ENCODE peak calls at places on chromosomes 11 and 22, in four cellular contexts. N is cardiac fibroblast, U is mesothelial cell of epicardium, W is pancreas. O is an unnamed sample.

GRCh38 chr11:90614318-90614717 is 391.5 kb upstream of the CHORDC1 start:
- DNase-seq in U (no peak), W (no peak), N (no peak), O (no peak)

GRCh38 chr11:59710136-59710847 is 3.4 kb downstream of the OR10V1 start:
- DNase-seq in U (no peak), W (no peak), N (no peak), O (no peak)

GRCh38 chr11:10522921-10523320 is 18.1 kb downstream of the RNF141 start:
- DNase-seq in W (no peak), N (no peak), U (no peak), O (no peak)

GRCh38 chr11:127994736-127995135 is 592.6 kb downstream of the ETS1 start:
- DNase-seq in W (no peak), N (peak), U (no peak), O (no peak)

GRCh38 chr11:19953909-19954308 is 206.4 kb downstream of the DBX1 start:
- DNase-seq in W (no peak), N (peak), U (no peak), O (no peak)

GRCh38 chr11:76284161-76284560 is 77.9 kb upstream of the WNT11 start:
- DNase-seq in W (no peak), N (no peak), U (no peak), O (no peak)

GRCh38 chr11:102788334-102789035 is 8.1 kb upstream of the MMP10 start:
- DNase-seq in N (no peak), W (no peak), U (no peak), O (no peak)

GRCh38 chr11:45573728-45574127 is 91.7 kb downstream of the CHST1 start:
- DNase-seq in W (no peak), U (no peak), N (no peak), O (no peak)

GRCh38 chr22:30600925-30601324 is 6.0 kb upstream of the TCN2 start:
- DNase-seq in W (no peak), N (no peak), U (no peak), O (no peak)

GRCh38 chr11:8265681-8266241 is 2.1 kb upstream of the LMO1 start:
- DNase-seq in N (no peak), W (no peak), U (peak), O (no peak)

GRCh38 chr11:57335343-57336110 is at the start of gene SSRP1:
- DNase-seq in U (peak), N (peak), W (peak), O (peak)

GRCh38 chr11:1749787-1750351 is 526 bp downstream of the IFITM10 start:
- DNase-seq in N (peak), U (no peak), W (peak), O (no peak)

GRCh38 chr11:134244593-134244992 is 8.6 kb downstream of the THYN1 start:
- DNase-seq in U (no peak), W (no peak), N (peak), O (no peak)

GRCh38 chr11:77074205-77074604 is 7.4 kb downstream of the CAPN5 start:
- DNase-seq in U (no peak), W (peak), N (no peak), O (no peak)

GRCh38 chr11:36455658-36456111 is 54.4 kb downstream of the TRAF6 start:
- DNase-seq in W (peak), U (no peak), N (peak), O (peak)

GRCh38 chr11:45052361-45052760 is 94.1 kb upstream of the PRDM11 start:
- DNase-seq in N (no peak), W (no peak), U (no peak), O (no peak)

GRCh38 chr22:24727218-24727851 is 47.2 kb downstream of the PIWIL3 start:
- DNase-seq in W (no peak), N (peak), U (no peak), O (no peak)

GRCh38 chr11:9362393-9362863 is 22.0 kb upstream of the IPO7 start:
- DNase-seq in W (no peak), N (no peak), U (no peak), O (no peak)

GRCh38 chr11:129533395-129533794 is 157.7 kb downstream of the BARX2 start:
- DNase-seq in U (no peak), N (no peak), W (no peak), O (no peak)

GRCh38 chr11:12075822-12076821 is 34.3 kb upstream of the MICAL2 start:
- DNase-seq in N (peak), W (no peak), U (no peak), O (no peak)

GRCh38 chr11:29173660-29174062 is 843.2 kb downstream of the KCNA4 start:
- DNase-seq in U (no peak), N (peak), W (no peak), O (no peak)

GRCh38 chr11:128576555-128576954 is 10.8 kb downstream of the ETS1 start:
- DNase-seq in U (no peak), W (no peak), N (no peak), O (no peak)

GRCh38 chr22:44862981-44863860 is 110.8 kb downstream of the ARHGAP8 start:
- DNase-seq in N (no peak), W (peak), U (no peak), O (no peak)

GRCh38 chr11:66976048-66976467 is 954 bp downstream of the C11orf86 start:
- DNase-seq in W (no peak), N (peak), U (peak), O (no peak)

GRCh38 chr11:60844870-60845221 is 2.9 kb downstream of the CCDC86 start:
- DNase-seq in W (no peak), U (no peak), N (no peak), O (no peak)

GRCh38 chr11:69413015-69413801 is 68.3 kb upstream of the LINC01488 start:
- DNase-seq in U (no peak), N (no peak), W (no peak), O (no peak)

GRCh38 chr11:12502041-12502440 is 124.7 kb downstream of the PARVA start:
- DNase-seq in U (no peak), N (no peak), W (no peak), O (no peak)

GRCh38 chr11:19890308-19890707 is 177.7 kb downstream of the NAV2 start:
- DNase-seq in U (no peak), W (no peak), N (peak), O (no peak)

GRCh38 chr11:4095509-4096230 is 1.1 kb downstream of the RRM1 start:
- DNase-seq in W (no peak), N (peak), U (no peak), O (no peak)
- TF ChIP-seq CTCF in W (no peak), N (no peak), U (no peak), O (peak)

DNA sequence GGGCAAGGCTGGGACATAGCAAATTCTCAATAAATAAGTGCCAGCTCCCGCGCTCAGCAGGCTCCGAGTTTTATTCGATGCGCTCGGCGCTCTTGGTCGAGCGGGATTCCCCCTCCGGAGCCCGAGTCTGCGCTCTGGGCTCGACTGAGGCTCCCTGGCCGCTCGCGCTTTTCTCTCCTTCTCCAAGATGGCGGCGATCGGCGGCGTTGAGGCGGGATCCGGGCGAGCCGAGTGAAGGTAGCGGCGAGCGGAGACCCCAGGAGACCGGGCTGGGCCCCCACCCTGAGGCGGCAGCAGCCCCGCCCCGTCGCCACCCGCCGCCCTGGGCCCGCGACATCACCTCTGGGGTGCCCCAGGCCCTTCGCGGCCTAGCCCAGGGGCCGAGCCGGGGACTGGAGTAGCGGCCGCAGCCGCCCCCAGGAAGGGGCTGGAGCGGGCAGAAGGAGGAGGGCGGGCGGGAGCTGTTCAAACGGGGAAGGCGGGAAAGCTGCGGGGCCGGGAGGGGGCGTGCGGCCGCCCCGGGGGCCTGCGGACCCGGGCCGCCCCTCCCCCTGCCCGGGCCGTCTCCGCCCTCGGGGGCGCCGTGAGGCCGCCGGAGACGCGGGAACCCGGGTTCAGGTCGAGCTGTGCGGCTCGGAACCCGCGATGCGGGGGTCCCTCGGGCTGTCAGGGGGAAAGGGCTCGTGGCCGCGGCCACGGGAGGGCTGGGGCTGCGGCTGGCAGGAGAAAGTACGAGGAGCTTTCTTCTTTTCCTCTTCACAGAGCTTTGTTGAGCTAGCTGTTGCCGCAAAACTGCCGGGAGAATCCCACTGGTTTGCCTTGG is at the start of gene HMGXB4:
- DNase-seq in W (peak), N (peak), U (peak), O (peak)
- TF ChIP-seq CTCF in W (no peak), N (no peak), U (no peak), O (no peak)

DNA sequence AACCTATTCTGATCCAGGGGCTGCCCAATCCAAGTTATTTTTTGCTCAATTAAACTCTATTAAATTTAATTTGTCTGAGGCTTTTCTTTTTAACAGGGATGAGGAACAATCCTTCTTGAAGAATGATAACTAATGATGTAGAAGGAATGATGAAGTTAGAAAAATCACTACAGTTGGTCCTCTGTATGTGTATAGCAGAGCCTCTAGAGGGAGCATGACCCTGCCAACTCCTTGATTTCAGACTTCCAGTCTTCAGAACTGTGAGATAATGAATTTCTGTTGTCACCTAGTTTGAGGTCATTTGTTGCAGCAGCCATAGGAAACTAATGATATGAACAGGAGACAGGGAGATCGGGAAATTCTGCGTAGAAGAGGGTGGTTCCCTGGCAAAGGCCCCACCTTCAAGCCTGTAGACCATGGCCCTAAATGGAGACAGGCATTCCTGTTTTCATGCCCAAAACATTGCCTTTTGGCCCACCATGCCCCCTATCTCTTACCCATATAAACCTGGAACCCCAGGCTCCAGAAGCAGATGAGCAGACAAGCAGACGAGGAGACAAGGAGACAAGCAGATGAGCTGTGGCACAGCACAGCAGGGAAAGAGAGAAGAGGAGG is 7.7 kb upstream of the QSER1 start:
- DNase-seq in U (no peak), W (no peak), N (peak), O (no peak)
- TF ChIP-seq CTCF in U (no peak), W (no peak), N (peak), O (no peak)

GRCh38 chr11:117180661-117181585 is 2.4 kb downstream of the SIDT2 start:
- DNase-seq in N (peak), W (peak), U (peak), O (peak)
- TF ChIP-seq CTCF in N (peak), W (peak), U (no peak), O (peak)

DNA sequence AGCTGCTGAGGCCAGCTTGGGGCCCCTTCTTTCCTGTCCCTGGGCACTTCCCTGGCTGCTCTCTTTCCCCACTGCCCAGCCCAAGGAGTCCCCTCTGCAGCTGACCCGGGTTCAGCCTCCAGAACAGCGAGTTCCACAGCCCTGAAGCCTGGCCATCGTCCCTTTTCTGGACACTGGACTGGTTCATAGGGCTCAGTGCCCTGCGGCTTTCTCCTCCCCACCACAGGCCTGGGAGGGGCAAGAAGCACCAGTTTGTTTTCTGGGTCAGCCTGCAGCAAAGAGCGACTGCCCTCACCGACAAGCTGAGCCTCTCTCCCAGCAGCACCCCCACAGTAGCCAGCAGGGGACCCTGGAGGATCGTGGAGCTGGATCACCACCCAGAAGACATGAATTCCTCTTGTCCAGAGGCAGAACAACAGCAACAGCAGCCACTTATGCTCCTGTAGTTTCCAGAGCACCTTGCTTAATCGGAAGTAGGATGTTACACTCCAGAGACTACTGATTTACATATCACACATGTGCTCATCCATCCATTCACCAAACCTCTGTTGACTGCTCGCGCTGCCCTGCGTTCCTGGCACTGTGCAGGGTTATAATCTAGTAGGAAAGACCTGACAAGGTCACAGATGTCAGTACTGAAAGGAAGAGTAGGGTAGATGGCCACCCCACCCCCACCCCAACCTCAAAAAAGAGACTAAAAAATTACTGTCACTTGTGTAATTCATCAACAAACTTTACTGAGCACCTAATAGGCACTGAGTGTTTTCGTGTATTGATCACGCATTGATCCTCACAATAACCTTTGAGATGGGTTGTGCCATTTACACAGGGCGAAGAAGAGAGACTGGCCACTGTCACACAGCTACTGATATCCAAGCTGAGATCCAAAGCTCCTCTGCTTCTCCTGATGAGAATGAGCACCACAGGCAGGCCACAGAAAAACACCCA is 13.0 kb upstream of the CXCR5 start:
- DNase-seq in W (peak), N (peak), U (no peak), O (no peak)
- TF ChIP-seq CTCF in W (no peak), N (peak), U (no peak), O (no peak)

DNA sequence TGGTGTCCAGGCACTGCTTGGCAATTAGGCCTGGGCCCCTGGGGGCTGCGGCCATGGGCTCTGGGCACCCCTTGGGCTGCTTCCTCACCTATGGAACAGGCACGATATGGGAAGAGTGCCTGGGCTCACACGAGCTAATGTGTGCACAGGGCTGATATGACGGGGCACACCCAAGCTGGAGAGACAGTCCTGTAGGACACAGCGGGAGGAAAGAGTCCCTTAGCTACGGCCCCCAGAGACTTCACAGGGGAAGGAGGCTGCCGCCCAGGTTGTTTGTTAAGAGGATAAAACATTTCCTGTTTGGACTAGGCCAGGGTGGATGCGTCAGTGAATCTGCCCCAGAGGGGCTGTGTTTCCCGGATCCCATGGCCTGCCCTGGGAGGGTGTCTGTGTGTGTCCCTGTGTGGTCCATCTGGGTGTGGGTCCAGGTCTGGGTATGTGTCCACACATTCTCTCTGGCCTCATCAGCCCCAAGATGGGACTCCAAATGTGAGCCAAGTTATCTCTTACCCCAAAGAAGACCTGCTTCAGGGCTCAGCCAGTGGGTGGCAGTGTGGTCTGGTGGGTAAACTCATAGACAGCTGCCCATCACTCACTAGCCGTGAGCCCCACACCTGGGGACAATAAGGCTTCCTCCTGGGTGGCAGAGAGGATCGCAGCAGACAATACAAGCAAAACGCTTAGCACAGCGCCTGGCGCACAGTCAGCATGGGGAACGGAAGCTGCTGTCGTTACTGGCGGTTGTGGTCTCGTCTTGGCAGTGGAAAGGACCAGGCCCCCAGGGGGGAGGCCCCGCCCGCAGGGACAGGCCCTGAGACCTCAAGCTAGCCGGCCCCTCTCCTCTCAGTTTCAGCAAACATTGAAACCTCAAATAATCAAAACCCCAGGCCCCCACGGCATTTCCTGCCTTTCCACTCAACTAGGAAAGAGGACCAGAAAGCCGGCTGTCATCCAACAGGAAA is 3.2 kb upstream of the EMID1 start:
- DNase-seq in W (peak), U (no peak), N (peak), O (no peak)
- TF ChIP-seq CTCF in W (no peak), U (no peak), N (peak), O (no peak)